ENCODE peak calls at places on chromosomes 16 and 17, in ten cellular contexts. F is CD4-positive, alpha-beta memory T cell; U is KBM-7; B is IMR-90; W is T-helper 1 cell; Z is naive thymus-derived CD8-positive, alpha-beta T cell; J is hepatic stellate cell; H is myocyte; Q is fibroblast of lung; I is T1000. Y is an unnamed sample.

GRCh38 chr17:27535975-27536374 is 79.7 kb downstream of the KSR1 start:
- DNase-seq in F (no peak), U (no peak), B (no peak), W (no peak), Z (no peak), J (no peak), H (no peak), Q (no peak), I (no peak), Y (no peak)

GRCh38 chr16:30924086-30924714 is 828 bp downstream of the FBXL19 start:
- DNase-seq in F (no peak), U (no peak), B (no peak), W (no peak), Z (no peak), J (peak), H (no peak), Q (no peak), I (no peak), Y (no peak)

GRCh38 chr17:46028374-46028773 is 29.3 kb downstream of the STH start:
- DNase-seq in F (no peak), U (no peak), B (no peak), W (no peak), Z (no peak), J (no peak), H (no peak), Q (no peak), I (no peak), Y (no peak)

GRCh38 chr16:24253192-24253591 is 2.9 kb upstream of the CACNG3 start:
- DNase-seq in F (peak), U (peak), B (peak), W (no peak), Z (peak), J (peak), H (peak), Q (peak), I (no peak), Y (no peak)

GRCh38 chr17:74408830-74409229 is 23.1 kb upstream of the GPRC5C start:
- DNase-seq in F (no peak), U (no peak), B (no peak), W (no peak), Z (no peak), J (no peak), H (no peak), Q (no peak), I (no peak), Y (no peak)

GRCh38 chr17:16987830-16988601 is 16.1 kb upstream of the TNFRSF13B start:
- DNase-seq in F (peak), U (peak), B (peak), W (no peak), Z (no peak), J (peak), H (peak), Q (peak), I (peak), Y (no peak)

GRCh38 chr17:40095356-40095943 is 4.9 kb downstream of the NR1D1 start:
- DNase-seq in F (no peak), U (no peak), B (no peak), W (no peak), Z (no peak), J (no peak), H (peak), Q (no peak), I (no peak), Y (no peak)

GRCh38 chr17:54948380-54948779 is 20.1 kb downstream of the COX11 start:
- DNase-seq in F (no peak), U (peak), B (peak), W (no peak), Z (no peak), J (peak), H (peak), Q (peak), I (peak), Y (peak)

GRCh38 chr16:87722590-87723223 is 43.1 kb downstream of the KLHDC4 start:
- DNase-seq in F (no peak), U (no peak), B (no peak), W (no peak), Z (no peak), J (no peak), H (no peak), Q (no peak), I (no peak), Y (no peak)

GRCh38 chr17:41539979-41540701 is 12.0 kb upstream of the KRT19 start:
- DNase-seq in F (no peak), U (no peak), B (no peak), W (no peak), Z (no peak), J (no peak), H (no peak), Q (no peak), I (no peak), Y (no peak)

GRCh38 chr16:11586375-11586855 is 304 bp downstream of the LITAF start:
- DNase-seq in F (no peak), U (no peak), B (no peak), W (no peak), Z (no peak), J (peak), H (no peak), Q (no peak), I (no peak), Y (no peak)

GRCh38 chr17:27424941-27425340 is 31.3 kb upstream of the KSR1 start:
- DNase-seq in F (no peak), U (no peak), B (no peak), W (no peak), Z (no peak), J (no peak), H (peak), Q (no peak), I (no peak), Y (no peak)

GRCh38 chr17:74061758-74062157 is 141.7 kb upstream of the RPL38 start:
- DNase-seq in F (no peak), U (no peak), B (no peak), W (no peak), Z (no peak), J (no peak), H (no peak), Q (no peak), I (no peak), Y (no peak)

GRCh38 chr16:67641779-67642708 is 2.9 kb upstream of the CARMIL2 start:
- DNase-seq in F (no peak), U (no peak), B (peak), W (no peak), Z (no peak), J (peak), H (peak), Q (peak), I (no peak), Y (no peak)

GRCh38 chr17:70859829-70860228 is 690.5 kb downstream of the KCNJ2 start:
- DNase-seq in F (no peak), U (no peak), B (peak), W (no peak), Z (no peak), J (no peak), H (no peak), Q (no peak), I (no peak), Y (no peak)

GRCh38 chr17:17416400-17417360 is 60.1 kb upstream of the MED9 start:
- DNase-seq in F (peak), U (no peak), B (peak), W (no peak), Z (peak), J (peak), H (peak), Q (peak), I (no peak), Y (no peak)

GRCh38 chr16:35409503-35409902 is 1950.1 kb downstream of the TP53TG3F start:
- DNase-seq in F (no peak), U (no peak), B (no peak), W (no peak), Z (no peak), J (no peak), H (no peak), Q (peak), I (no peak), Y (no peak)

GRCh38 chr17:77890771-77891170 is 67.7 kb upstream of the TNRC6C start:
- DNase-seq in F (no peak), U (no peak), B (no peak), W (no peak), Z (no peak), J (no peak), H (no peak), Q (no peak), I (no peak), Y (no peak)

GRCh38 chr16:66147338-66147737 is 219.2 kb upstream of the CDH5 start:
- DNase-seq in F (no peak), U (no peak), B (no peak), W (no peak), Z (no peak), J (no peak), H (no peak), Q (no peak), I (no peak), Y (no peak)

Y was measured in retinal pigment epithelial cell.